ENCODE peak calls at places on chromosomes 2 and 18, in four cellular contexts. G, O, P and F are unnamed samples.

GRCh38 chr18:74633652-74634352 is 36.1 kb downstream of the ZNF407 start:
- DNase-seq in P (no peak), G (no peak), O (peak), F (no peak)

GRCh38 chr2:203804070-203804469 is 63.5 kb upstream of the CTLA4 start:
- DNase-seq in O (peak), G (peak), P (peak), F (no peak)

GRCh38 chr2:61878756-61879155 is 9.7 kb downstream of the CCT4 start:
- DNase-seq in P (no peak), G (no peak), O (no peak), F (no peak)

GRCh38 chr2:54569745-54570296 is 113.7 kb downstream of the SPTBN1 start:
- DNase-seq in P (no peak), O (no peak), G (no peak), F (no peak)

GRCh38 chr2:117917223-117917917 is 96.5 kb downstream of the CCDC93 start:
- DNase-seq in G (no peak), O (peak), P (peak), F (no peak)

GRCh38 chr2:155866477-155866876 is 466.0 kb downstream of the NR4A2 start:
- DNase-seq in O (no peak), P (no peak), G (no peak), F (no peak)

GRCh38 chr2:132766573-132766972 is 96.6 kb upstream of the LYPD1 start:
- DNase-seq in O (no peak), P (no peak), G (no peak), F (no peak)

GRCh38 chr2:9998916-9999654 is 44.3 kb upstream of the KLF11 start:
- DNase-seq in G (no peak), P (no peak), O (no peak), F (no peak)

GRCh38 chr2:120104002-120104467 is 91.2 kb downstream of the EPB41L5 start:
- DNase-seq in P (peak), O (peak), G (no peak), F (no peak)

GRCh38 chr18:58350526-58350925 is 278.4 kb downstream of the ALPK2 start:
- DNase-seq in P (no peak), O (no peak), G (no peak), F (no peak)

GRCh38 chr2:143841935-143842334 is 678.0 kb downstream of the ZEB2 start:
- DNase-seq in O (no peak), P (peak), G (no peak), F (no peak)

GRCh38 chr2:85273732-85274731 is 53.8 kb downstream of the TGOLN2 start:
- DNase-seq in P (peak), G (no peak), O (peak), F (no peak)

GRCh38 chr2:219965287-219965870 is 337.9 kb downstream of the SLC4A3 start:
- DNase-seq in P (no peak), G (no peak), O (no peak), F (no peak)
- TF ChIP-seq CTCF in P (no peak), G (no peak), O (no peak), F (no peak)

GRCh38 chr2:529425-529824 is 147.8 kb downstream of the TMEM18 start:
- DNase-seq in O (peak), P (peak), G (no peak), F (no peak)
- TF ChIP-seq CTCF in O (peak), P (no peak), G (peak), F (peak)

GRCh38 chr18:61954347-61954746 is 61.5 kb upstream of the RNF152 start:
- DNase-seq in P (no peak), G (no peak), O (no peak), F (no peak)

GRCh38 chr18:61955644-61956043 is 62.8 kb upstream of the RNF152 start:
- DNase-seq in G (no peak), P (no peak), O (no peak), F (no peak)

GRCh38 chr18:61953641-61954040 is 60.8 kb upstream of the RNF152 start:
- DNase-seq in O (no peak), P (no peak), G (no peak), F (no peak)

GRCh38 chr18:61953161-61953560 is 60.4 kb upstream of the RNF152 start:
- DNase-seq in G (no peak), P (no peak), O (no peak), F (no peak)

DNA sequence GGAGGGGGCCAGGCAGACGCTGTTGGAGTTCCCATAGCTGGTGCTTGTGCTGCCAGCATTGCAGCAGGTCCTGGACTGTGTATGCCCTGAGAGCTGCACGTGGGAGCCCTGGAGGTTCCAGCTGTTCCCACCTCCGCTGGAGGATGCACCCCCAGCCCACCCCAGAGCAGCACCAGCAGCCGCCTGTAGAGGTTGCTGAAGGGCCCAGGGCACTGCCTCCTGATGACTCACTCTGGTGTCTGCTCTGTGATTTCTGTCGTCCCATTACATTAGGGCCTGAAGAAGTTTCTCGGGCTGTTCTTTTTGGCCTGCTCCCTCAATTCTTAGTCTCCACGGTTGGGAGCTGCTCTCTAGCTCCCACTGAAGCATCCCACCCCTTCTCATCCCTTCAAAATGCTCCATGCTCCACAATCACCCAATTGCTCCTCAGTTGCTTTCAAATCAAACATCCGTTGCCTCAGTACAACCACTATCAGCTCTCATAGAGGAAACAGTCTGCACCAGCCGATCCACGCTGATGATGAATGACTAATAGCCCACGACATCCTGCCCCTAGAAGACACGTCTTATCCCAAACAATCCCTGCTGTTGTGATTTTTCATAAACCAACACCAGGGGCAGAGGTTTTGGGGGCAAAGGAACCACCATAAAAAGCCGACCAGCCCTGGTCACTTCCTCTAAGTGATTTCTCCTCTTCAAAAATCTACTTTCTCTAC is 65.2 kb upstream of the RNF152 start:
- DNase-seq in O (no peak), P (peak), G (no peak), F (no peak)
- TF ChIP-seq CTCF in O (no peak), P (peak), G (no peak), F (no peak)

DNA sequence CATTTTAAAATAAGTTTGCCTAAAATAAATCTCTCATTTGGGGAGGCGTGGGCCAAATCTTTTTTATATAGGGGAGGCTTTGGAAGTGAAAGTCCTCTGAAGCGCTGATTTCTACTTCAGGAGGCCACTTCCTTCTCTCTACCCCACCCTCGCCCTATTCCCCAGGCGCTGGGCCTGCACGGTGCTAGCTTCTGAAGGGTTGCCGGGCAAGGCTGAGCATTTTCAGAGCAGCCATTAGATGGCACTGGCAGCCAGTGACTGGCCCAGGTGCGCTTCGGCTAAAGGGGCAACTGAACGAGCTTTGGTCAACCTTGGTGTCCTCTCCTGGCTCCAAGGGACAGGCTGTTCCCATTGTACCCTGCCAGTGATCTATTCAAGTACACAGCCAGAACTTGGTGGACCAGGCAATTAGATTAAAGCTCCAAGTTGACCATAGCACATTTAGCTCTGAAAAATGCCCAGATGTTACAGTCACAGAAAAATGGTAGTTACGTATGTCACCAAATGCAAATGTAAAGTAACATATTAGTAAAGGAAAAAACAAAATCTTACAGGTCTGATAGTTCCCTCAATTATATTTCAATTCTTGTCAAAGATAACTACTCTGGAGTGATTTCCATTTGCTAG is 2.3 kb downstream of the POMC start:
- DNase-seq in G (no peak), O (no peak), P (no peak), F (no peak)
- TF ChIP-seq CTCF in G (peak), O (no peak), P (no peak), F (peak)